ENCODE peak calls at places on chromosome 2, in seven cellular contexts. U is SK-N-SH, Y is GM12891, A is HepG2, D is GM12878, X is K562, I is H1. V is an unnamed sample.
A peak's percentile ranks its signal among the peaks of the same experiment; 100 is the strongest.

GRCh38 chr2:829047-829446 is 121.6 kb upstream of the SNTG2 start:
- DNase-seq in U (no peak), Y (no peak), A (no peak), D (no peak), X (no peak), I (no peak), V (no peak)

GRCh38 chr2:98478861-98479770 is 34.5 kb downstream of the INPP4A start:
- DNase-seq in U (no peak), Y (no peak), A (no peak), D (no peak), X (no peak), I (no peak), V (no peak)

GRCh38 chr2:159903404-159904126 is 105.6 kb upstream of the CD302 start:
- DNase-seq in U (no peak), Y (peak; percentile 25), A (no peak), D (no peak), X (no peak), I (no peak), V (peak; percentile 23)

GRCh38 chr2:127170452-127171197 is 49.5 kb downstream of the CYP27C1 start:
- DNase-seq in U (no peak), Y (no peak), A (no peak), D (no peak), X (no peak), I (no peak), V (no peak)

GRCh38 chr2:216936954-216937357 is 77.1 kb upstream of the TNP1 start:
- DNase-seq in U (no peak), Y (no peak), A (no peak), D (no peak), X (peak; percentile 35), I (no peak), V (no peak)

GRCh38 chr2:124563415-124563814 is 538.3 kb downstream of the CNTNAP5 start:
- DNase-seq in U (no peak), Y (no peak), A (peak; percentile 23), D (no peak), X (no peak), I (no peak), V (no peak)

GRCh38 chr2:241844066-241844728 is 14.5 kb downstream of the PDCD1 start:
- DNase-seq in U (peak; percentile 87), Y (peak; percentile 78), A (no peak), D (no peak), X (peak; percentile 84), I (no peak), V (peak; percentile 78)

GRCh38 chr2:16397681-16398475 is 267.8 kb downstream of the CYRIA start:
- DNase-seq in U (no peak), Y (no peak), A (no peak), D (no peak), X (no peak), I (no peak), V (no peak)

GRCh38 chr2:129767346-129767745 is 212.1 kb upstream of the RAB6C start:
- DNase-seq in U (no peak), Y (no peak), A (no peak), D (no peak), X (no peak), I (no peak), V (no peak)

GRCh38 chr2:205892141-205893064 is 193.6 kb downstream of the INO80D start:
- DNase-seq in U (no peak), Y (no peak), A (peak; percentile 58), D (no peak), X (no peak), I (no peak), V (no peak)

GRCh38 chr2:223051580-223052375 is at the start of gene KCNE4:
- DNase-seq in U (no peak), Y (no peak), A (no peak), D (no peak), X (no peak), I (no peak), V (no peak)

GRCh38 chr2:1770566-1771380 is 26.5 kb upstream of the PXDN start:
- DNase-seq in U (no peak), Y (no peak), A (no peak), D (no peak), X (no peak), I (no peak), V (no peak)

GRCh38 chr2:23926289-23926749 is 604 bp downstream of the ATAD2B start:
- DNase-seq in U (peak; percentile 84), Y (peak; percentile 23), A (no peak), D (no peak), X (peak; percentile 47), I (no peak), V (no peak)

GRCh38 chr2:204491528-204491927 is 53.7 kb upstream of the PARD3B start:
- DNase-seq in U (no peak), Y (no peak), A (no peak), D (no peak), X (no peak), I (no peak), V (no peak)

GRCh38 chr2:144553379-144553778 is 33.5 kb upstream of the ZEB2 start:
- DNase-seq in U (no peak), Y (no peak), A (no peak), D (no peak), X (peak; percentile 54), I (no peak), V (no peak)

GRCh38 chr2:73987948-73988700 is 3.4 kb downstream of the TET3 start:
- DNase-seq in U (peak; percentile 55), Y (no peak), A (no peak), D (no peak), X (no peak), I (no peak), V (no peak)

GRCh38 chr2:133859578-133859977 is 291.3 kb upstream of the NCKAP5 start:
- DNase-seq in U (no peak), Y (no peak), A (no peak), D (no peak), X (no peak), I (no peak), V (no peak)

GRCh38 chr2:3578987-3579386 is 3.9 kb downstream of the RPS7 start:
- DNase-seq in U (no peak), Y (no peak), A (no peak), D (no peak), X (no peak), I (no peak), V (no peak)

GRCh38 chr2:231342111-231342711 is 53.3 kb upstream of the B3GNT7 start:
- DNase-seq in U (no peak), Y (no peak), A (no peak), D (no peak), X (no peak), I (no peak), V (no peak)

GRCh38 chr2:25250331-25251031 is 82.1 kb upstream of the POMC start:
- DNase-seq in U (peak; percentile 56), Y (peak; percentile 55), A (no peak), D (no peak), X (peak; percentile 42), I (no peak), V (no peak)

GRCh38 chr2:25253153-25253617 is 84.8 kb upstream of the POMC start:
- DNase-seq in U (no peak), Y (no peak), A (no peak), D (no peak), X (no peak), I (no peak), V (no peak)

GRCh38 chr2:25251032-25251460 is 82.7 kb upstream of the POMC start:
- DNase-seq in U (peak; percentile 80), Y (peak; percentile 62), A (no peak), D (no peak), X (no peak), I (no peak), V (no peak)

GRCh38 chr2:25252291-25253152 is 84.1 kb upstream of the POMC start:
- DNase-seq in U (peak; percentile 99), Y (peak; percentile 91), A (peak; percentile 82), D (no peak), X (peak; percentile 91), I (peak; percentile 83), V (peak; percentile 79)

GRCh38 chr2:25251461-25252273 is 83.3 kb upstream of the POMC start:
- DNase-seq in U (peak; percentile 84), Y (peak; percentile 89), A (peak; percentile 91), D (no peak), X (peak; percentile 81), I (no peak), V (peak; percentile 83)
- TF ChIP-seq POLR2AphosphoS5 in U (no peak), Y (no peak), A (peak; percentile 73), D (no peak), X (no peak), I (peak; percentile 54), V (no peak)

GRCh38 chr2:120262761-120263428 is 10.2 kb downstream of the RALB start:
- DNase-seq in U (no peak), Y (no peak), A (no peak), D (no peak), X (peak; percentile 74), I (no peak), V (no peak)
- TF ChIP-seq TAF1 in U (no peak), Y (no peak), A (no peak), D (no peak), X (no peak), I (no peak), V (no peak)

DNA sequence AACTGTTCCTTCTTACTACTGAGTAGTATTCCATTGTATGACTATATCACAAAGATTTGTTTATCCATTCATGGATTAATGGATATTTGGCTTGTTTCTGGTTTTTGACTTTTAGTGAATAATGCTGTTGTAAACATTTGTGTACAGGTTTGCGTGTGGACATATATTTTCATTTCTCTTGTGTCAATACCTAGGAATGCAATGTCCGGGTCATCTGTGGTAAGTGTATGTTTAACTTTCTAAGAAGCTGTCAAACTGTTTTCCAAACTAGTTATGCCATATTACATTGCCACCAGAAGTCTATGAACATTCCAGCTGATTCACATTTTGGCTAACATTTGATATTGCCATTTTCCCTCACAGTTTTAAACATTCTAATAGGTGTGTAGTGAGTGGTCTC is 29.1 kb upstream of the SLC16A14 start:
- DNase-seq in U (no peak), Y (no peak), A (no peak), D (no peak), X (no peak), I (no peak), V (no peak)
- TF ChIP-seq POLR2AphosphoS5 in U (no peak), Y (no peak), A (no peak), D (no peak), X (no peak), I (no peak), V (no peak)

GRCh38 chr2:150045601-150046000 is 441.9 kb downstream of the RND3 start:
- DNase-seq in U (no peak), Y (no peak), A (no peak), D (no peak), X (no peak), I (no peak), V (no peak)

GRCh38 chr2:150041721-150042450 is 445.6 kb downstream of the RND3 start:
- DNase-seq in U (no peak), Y (no peak), A (no peak), D (no peak), X (no peak), I (no peak), V (no peak)

GRCh38 chr2:150042844-150043503 is 444.5 kb downstream of the RND3 start:
- DNase-seq in U (no peak), Y (no peak), A (no peak), D (no peak), X (no peak), I (no peak), V (no peak)

GRCh38 chr2:150047731-150048130 is 439.7 kb downstream of the RND3 start:
- DNase-seq in U (no peak), Y (no peak), A (no peak), D (no peak), X (no peak), I (no peak), V (no peak)

DNA sequence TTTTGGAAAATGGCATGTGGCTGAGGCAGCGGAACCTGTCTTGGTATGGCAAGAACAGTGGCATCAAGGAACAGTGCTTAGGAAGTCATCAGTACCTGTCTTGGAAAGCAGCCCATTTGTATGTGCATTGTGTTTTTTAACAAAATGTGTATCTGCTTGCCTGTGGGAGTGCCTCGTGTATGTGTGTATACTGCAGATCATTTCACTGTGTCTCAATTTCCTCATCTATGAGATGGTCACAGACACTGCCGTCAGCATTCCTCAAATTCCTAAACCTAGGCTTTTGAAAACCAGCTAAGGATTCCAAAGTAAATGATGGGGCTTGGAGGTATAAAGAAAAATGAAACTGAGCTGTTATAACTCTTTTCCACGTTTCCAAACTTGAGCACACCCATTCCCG is 441.3 kb downstream of the RND3 start:
- DNase-seq in U (no peak), Y (no peak), A (no peak), D (no peak), X (no peak), I (no peak), V (no peak)
- TF ChIP-seq TAF1 in U (no peak), Y (no peak), A (no peak), D (no peak), X (no peak), I (no peak), V (no peak)